ENCODE peak calls at places on chromosomes 6 and 20, in seven cellular contexts. One of them, this sample, is unnamed.

GRCh38 chr20:31560900-31561598 is 44.0 kb upstream of the ID1 start:
- DNase-seq in IMR-90: peak
- DNase-seq in GM23338: no peak
- DNase-seq in PC-3: peak
- DNase-seq in Peyer's patch: no peak
- DNase-seq in heart right ventricle: no peak
- DNase-seq in dorsolateral prefrontal cortex: no peak
- DNase-seq in this sample: peak

GRCh38 chr6:30152019-30152673 is 8.9 kb downstream of the TRIM10 start:
- DNase-seq in heart right ventricle: no peak
- DNase-seq in GM23338: no peak
- DNase-seq in dorsolateral prefrontal cortex: no peak
- DNase-seq in IMR-90: no peak
- DNase-seq in PC-3: peak
- DNase-seq in Peyer's patch: no peak
- DNase-seq in this sample: no peak

GRCh38 chr6:36839819-36840379 is 655 bp upstream of the CPNE5 start:
- DNase-seq in Peyer's patch: no peak
- DNase-seq in IMR-90: no peak
- DNase-seq in GM23338: peak
- DNase-seq in PC-3: peak
- DNase-seq in dorsolateral prefrontal cortex: no peak
- DNase-seq in heart right ventricle: peak
- DNase-seq in this sample: no peak

GRCh38 chr20:44784688-44785087 is 25.7 kb downstream of the RIMS4 start:
- DNase-seq in Peyer's patch: no peak
- DNase-seq in dorsolateral prefrontal cortex: no peak
- DNase-seq in GM23338: peak
- DNase-seq in IMR-90: no peak
- DNase-seq in heart right ventricle: no peak
- DNase-seq in PC-3: no peak
- DNase-seq in this sample: no peak

GRCh38 chr6:63487123-63487813 is 85.0 kb upstream of the LOC128125822 start:
- DNase-seq in heart right ventricle: no peak
- DNase-seq in Peyer's patch: no peak
- DNase-seq in GM23338: no peak
- DNase-seq in PC-3: peak
- DNase-seq in dorsolateral prefrontal cortex: no peak
- DNase-seq in IMR-90: no peak
- DNase-seq in this sample: no peak

GRCh38 chr20:21681219-21681931 is 24.1 kb upstream of the PAX1 start:
- DNase-seq in IMR-90: no peak
- DNase-seq in PC-3: no peak
- DNase-seq in GM23338: no peak
- DNase-seq in dorsolateral prefrontal cortex: no peak
- DNase-seq in Peyer's patch: no peak
- DNase-seq in heart right ventricle: no peak
- DNase-seq in this sample: no peak

GRCh38 chr6:99019341-99019740 is 71.6 kb upstream of the FBXL4 start:
- DNase-seq in GM23338: no peak
- DNase-seq in IMR-90: peak
- DNase-seq in PC-3: peak
- DNase-seq in heart right ventricle: no peak
- DNase-seq in Peyer's patch: no peak
- DNase-seq in dorsolateral prefrontal cortex: no peak
- DNase-seq in this sample: no peak

GRCh38 chr20:45917790-45918141 is 5.8 kb upstream of the PLTP start:
- DNase-seq in heart right ventricle: no peak
- DNase-seq in IMR-90: peak
- DNase-seq in GM23338: no peak
- DNase-seq in dorsolateral prefrontal cortex: peak
- DNase-seq in PC-3: no peak
- DNase-seq in Peyer's patch: no peak
- DNase-seq in this sample: no peak

GRCh38 chr20:52484438-52484837 is 292.9 kb upstream of the ZFP64 start:
- DNase-seq in dorsolateral prefrontal cortex: no peak
- DNase-seq in PC-3: no peak
- DNase-seq in GM23338: no peak
- DNase-seq in IMR-90: peak
- DNase-seq in heart right ventricle: no peak
- DNase-seq in Peyer's patch: no peak
- DNase-seq in this sample: peak

GRCh38 chr6:10837692-10837996 is 695 bp downstream of the MAK start:
- DNase-seq in GM23338: no peak
- DNase-seq in PC-3: peak
- DNase-seq in dorsolateral prefrontal cortex: no peak
- DNase-seq in IMR-90: no peak
- DNase-seq in heart right ventricle: no peak
- DNase-seq in Peyer's patch: no peak
- DNase-seq in this sample: no peak

GRCh38 chr6:50655848-50656453 is 57.4 kb upstream of the TFAP2D start:
- DNase-seq in IMR-90: peak
- DNase-seq in heart right ventricle: no peak
- DNase-seq in GM23338: peak
- DNase-seq in PC-3: peak
- DNase-seq in dorsolateral prefrontal cortex: no peak
- DNase-seq in Peyer's patch: no peak
- DNase-seq in this sample: no peak

DNA sequence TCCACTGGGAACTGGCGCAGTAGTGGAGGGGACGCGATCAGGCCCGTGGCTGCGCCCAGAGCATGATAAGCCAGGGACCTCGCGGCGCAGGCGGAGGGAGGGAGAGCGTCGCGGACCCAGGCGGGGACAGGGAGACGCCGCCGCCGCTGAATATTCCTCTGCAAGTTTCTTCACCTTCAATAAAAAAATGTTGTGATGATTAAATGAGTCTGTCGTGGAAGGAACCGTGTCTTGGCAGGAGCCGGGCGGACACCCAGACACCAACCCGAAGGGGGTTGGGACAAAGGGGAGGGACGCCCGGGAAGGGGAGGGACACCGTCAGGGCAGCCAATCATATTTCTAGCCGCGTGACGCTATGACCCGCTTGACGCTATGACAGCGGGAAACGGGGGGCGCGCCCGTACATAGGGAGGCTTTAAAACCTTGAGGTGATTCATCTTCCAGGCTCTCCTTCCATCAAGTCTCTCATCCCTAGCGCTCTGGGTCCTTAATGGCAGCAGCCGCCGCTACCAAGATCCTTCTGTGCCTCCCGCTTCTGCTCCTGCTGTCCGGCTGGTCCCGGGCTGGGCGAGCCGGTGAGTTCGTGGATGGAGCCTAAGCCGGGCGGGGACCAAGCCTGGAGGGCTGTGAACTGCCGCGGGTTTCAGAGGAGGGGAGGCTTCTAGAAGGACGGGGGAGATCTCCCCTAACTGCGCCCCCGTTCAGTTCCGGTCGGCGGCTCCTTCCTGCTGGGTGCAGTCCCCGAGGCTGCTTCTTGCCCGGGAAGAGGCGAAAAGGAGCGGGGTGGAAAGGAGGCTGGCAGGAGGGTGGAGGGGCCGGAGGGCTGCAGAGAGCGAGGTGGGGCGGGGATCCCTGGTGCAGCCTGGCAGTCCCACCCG is at the start of gene ULBP2:
- DNase-seq in dorsolateral prefrontal cortex: peak
- DNase-seq in heart right ventricle: peak
- DNase-seq in GM23338: peak
- DNase-seq in IMR-90: peak
- DNase-seq in PC-3: peak
- DNase-seq in Peyer's patch: peak
- DNase-seq in this sample: peak
- TF ChIP-seq CTCF in dorsolateral prefrontal cortex: no peak
- TF ChIP-seq CTCF in heart right ventricle: no peak
- TF ChIP-seq CTCF in GM23338: no peak
- TF ChIP-seq CTCF in IMR-90: no peak
- TF ChIP-seq CTCF in PC-3: no peak
- TF ChIP-seq CTCF in Peyer's patch: no peak
- TF ChIP-seq CTCF in this sample: no peak

GRCh38 chr6:118294906-118295305 is 253.2 kb upstream of the PLN start:
- DNase-seq in GM23338: no peak
- DNase-seq in IMR-90: no peak
- DNase-seq in heart right ventricle: no peak
- DNase-seq in dorsolateral prefrontal cortex: no peak
- DNase-seq in PC-3: no peak
- DNase-seq in Peyer's patch: no peak
- DNase-seq in this sample: no peak

GRCh38 chr6:118298476-118298875 is 249.6 kb upstream of the PLN start:
- DNase-seq in PC-3: no peak
- DNase-seq in IMR-90: peak
- DNase-seq in heart right ventricle: no peak
- DNase-seq in GM23338: no peak
- DNase-seq in Peyer's patch: no peak
- DNase-seq in dorsolateral prefrontal cortex: no peak
- DNase-seq in this sample: no peak

GRCh38 chr6:118297821-118298220 is 250.3 kb upstream of the PLN start:
- DNase-seq in PC-3: no peak
- DNase-seq in dorsolateral prefrontal cortex: no peak
- DNase-seq in IMR-90: no peak
- DNase-seq in Peyer's patch: no peak
- DNase-seq in GM23338: peak
- DNase-seq in heart right ventricle: no peak
- DNase-seq in this sample: no peak

GRCh38 chr6:118296129-118296852 is 251.8 kb upstream of the PLN start:
- DNase-seq in heart right ventricle: no peak
- DNase-seq in PC-3: no peak
- DNase-seq in GM23338: no peak
- DNase-seq in IMR-90: no peak
- DNase-seq in Peyer's patch: no peak
- DNase-seq in dorsolateral prefrontal cortex: no peak
- DNase-seq in this sample: no peak

GRCh38 chr6:118295336-118295735 is 252.8 kb upstream of the PLN start:
- DNase-seq in heart right ventricle: no peak
- DNase-seq in Peyer's patch: no peak
- DNase-seq in PC-3: no peak
- DNase-seq in IMR-90: no peak
- DNase-seq in GM23338: no peak
- DNase-seq in dorsolateral prefrontal cortex: no peak
- DNase-seq in this sample: no peak
- H3K27ac ChIP-seq in heart right ventricle: peak
- H3K27ac ChIP-seq in Peyer's patch: no peak
- H3K27ac ChIP-seq in PC-3: no peak
- H3K27ac ChIP-seq in IMR-90: no peak
- H3K27ac ChIP-seq in GM23338: no peak
- H3K27ac ChIP-seq in dorsolateral prefrontal cortex: no peak
- H3K27ac ChIP-seq in this sample: no peak

GRCh38 chr6:12230523-12230922 is 59.6 kb upstream of the EDN1 start:
- DNase-seq in heart right ventricle: no peak
- DNase-seq in Peyer's patch: no peak
- DNase-seq in dorsolateral prefrontal cortex: no peak
- DNase-seq in PC-3: no peak
- DNase-seq in IMR-90: no peak
- DNase-seq in GM23338: no peak
- DNase-seq in this sample: no peak

GRCh38 chr6:12232821-12233220 is 57.3 kb upstream of the EDN1 start:
- DNase-seq in IMR-90: no peak
- DNase-seq in heart right ventricle: no peak
- DNase-seq in Peyer's patch: no peak
- DNase-seq in dorsolateral prefrontal cortex: no peak
- DNase-seq in GM23338: no peak
- DNase-seq in PC-3: no peak
- DNase-seq in this sample: no peak

GRCh38 chr6:12232339-12232738 is 57.8 kb upstream of the EDN1 start:
- DNase-seq in dorsolateral prefrontal cortex: no peak
- DNase-seq in IMR-90: peak
- DNase-seq in GM23338: no peak
- DNase-seq in PC-3: peak
- DNase-seq in heart right ventricle: no peak
- DNase-seq in Peyer's patch: no peak
- DNase-seq in this sample: no peak

GRCh38 chr6:12238191-12238590 is 52.0 kb upstream of the EDN1 start:
- DNase-seq in dorsolateral prefrontal cortex: no peak
- DNase-seq in IMR-90: no peak
- DNase-seq in heart right ventricle: no peak
- DNase-seq in Peyer's patch: no peak
- DNase-seq in PC-3: no peak
- DNase-seq in GM23338: no peak
- DNase-seq in this sample: no peak

GRCh38 chr6:12233693-12234551 is 56.2 kb upstream of the EDN1 start:
- DNase-seq in Peyer's patch: no peak
- DNase-seq in PC-3: peak
- DNase-seq in heart right ventricle: no peak
- DNase-seq in GM23338: peak
- DNase-seq in dorsolateral prefrontal cortex: no peak
- DNase-seq in IMR-90: peak
- DNase-seq in this sample: peak
- TF ChIP-seq CTCF in Peyer's patch: peak
- TF ChIP-seq CTCF in PC-3: peak
- TF ChIP-seq CTCF in heart right ventricle: peak
- TF ChIP-seq CTCF in GM23338: peak
- TF ChIP-seq CTCF in dorsolateral prefrontal cortex: peak
- TF ChIP-seq CTCF in IMR-90: peak
- TF ChIP-seq CTCF in this sample: peak

DNA sequence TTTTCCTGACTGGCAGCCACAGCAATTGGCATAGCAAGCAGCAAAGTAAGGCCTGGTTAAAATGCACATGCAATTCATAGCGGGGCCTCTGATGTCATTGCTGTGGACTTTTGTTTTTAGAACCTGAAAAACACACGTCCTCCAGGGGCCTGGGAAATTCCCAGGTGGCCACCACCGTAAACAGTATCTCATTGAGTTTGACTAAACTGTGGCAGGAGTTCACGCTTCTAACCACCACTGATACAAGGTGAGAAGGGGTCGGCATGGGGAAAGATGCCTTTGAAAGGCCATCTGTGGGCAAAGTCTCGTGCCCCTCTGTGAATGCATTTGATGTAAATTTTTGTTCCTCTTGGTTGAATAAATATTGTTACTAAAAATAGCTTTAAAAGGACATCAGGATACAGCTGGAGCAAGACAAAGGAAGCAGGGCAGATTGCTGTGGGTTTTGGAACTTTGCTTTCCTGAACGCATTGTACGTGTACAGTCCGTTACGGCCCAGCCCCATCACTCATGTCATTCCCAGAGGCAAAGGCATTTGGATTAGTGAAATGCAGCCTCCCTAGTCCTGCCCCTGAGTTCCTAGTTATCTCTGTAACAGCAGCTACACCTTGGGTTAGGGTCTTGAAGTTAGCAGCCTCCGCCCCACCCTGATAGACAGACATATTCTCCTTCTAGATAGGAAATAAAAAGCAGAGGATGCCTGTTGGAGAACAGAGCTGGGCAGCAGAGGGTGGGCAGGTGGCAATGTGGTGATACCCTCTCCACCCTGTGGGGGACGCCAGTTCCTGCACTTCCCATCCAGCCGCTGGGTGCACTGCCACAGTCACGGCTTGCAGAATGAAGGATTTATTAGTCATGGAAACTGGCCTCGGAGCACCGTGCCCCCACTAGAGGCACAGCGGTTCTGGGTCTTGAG is 80.3 kb downstream of the ZDHHC14 start:
- DNase-seq in heart right ventricle: no peak
- DNase-seq in dorsolateral prefrontal cortex: no peak
- DNase-seq in GM23338: peak
- DNase-seq in IMR-90: peak
- DNase-seq in Peyer's patch: peak
- DNase-seq in PC-3: no peak
- DNase-seq in this sample: peak
- H3K27ac ChIP-seq in heart right ventricle: no peak
- H3K27ac ChIP-seq in dorsolateral prefrontal cortex: no peak
- H3K27ac ChIP-seq in GM23338: no peak
- H3K27ac ChIP-seq in IMR-90: no peak
- H3K27ac ChIP-seq in Peyer's patch: no peak
- H3K27ac ChIP-seq in PC-3: no peak
- H3K27ac ChIP-seq in this sample: peak

This sample was measured in AG04450.